ENCODE peak calls at places on chromosomes 16 and 17, in five cellular contexts. One of them, this sample, is unnamed.

GRCh38 chr16:89729293-89729692 is 8.0 kb downstream of the ZNF276 start:
- DNase-seq in GM20000: no peak
- DNase-seq in putamen: no peak
- DNase-seq in NCI-H1417: no peak
- DNase-seq in IMR-90: no peak
- DNase-seq in this sample: no peak

GRCh38 chr17:7587420-7587786 is 2.5 kb downstream of the SOX15 start:
- DNase-seq in IMR-90: peak; percentile 98
- DNase-seq in putamen: no peak
- DNase-seq in GM20000: no peak
- DNase-seq in NCI-H1417: no peak
- DNase-seq in this sample: no peak

GRCh38 chr17:64185101-64185500 is 55.2 kb upstream of the ERN1 start:
- DNase-seq in GM20000: no peak
- DNase-seq in putamen: no peak
- DNase-seq in NCI-H1417: no peak
- DNase-seq in IMR-90: no peak
- DNase-seq in this sample: no peak

GRCh38 chr16:14007460-14007859 is 63.7 kb upstream of the MRTFB start:
- DNase-seq in NCI-H1417: peak; percentile 35
- DNase-seq in putamen: no peak
- DNase-seq in GM20000: peak; percentile 26
- DNase-seq in IMR-90: peak; percentile 92
- DNase-seq in this sample: no peak

GRCh38 chr16:11361043-11361442 is 15.8 kb downstream of the RMI2 start:
- DNase-seq in GM20000: no peak
- DNase-seq in IMR-90: no peak
- DNase-seq in NCI-H1417: no peak
- DNase-seq in putamen: no peak
- DNase-seq in this sample: no peak

GRCh38 chr17:72357764-72358365 is 237.0 kb downstream of the SOX9 start:
- DNase-seq in putamen: no peak
- DNase-seq in IMR-90: peak; percentile 36
- DNase-seq in NCI-H1417: no peak
- DNase-seq in GM20000: no peak
- DNase-seq in this sample: no peak

GRCh38 chr17:66304304-66305174 is 2.1 kb downstream of the PRKCA start:
- DNase-seq in putamen: no peak
- DNase-seq in NCI-H1417: peak; percentile 79
- DNase-seq in IMR-90: no peak
- DNase-seq in GM20000: no peak
- DNase-seq in this sample: peak; percentile 2

GRCh38 chr17:49523706-49524472 is 28.8 kb downstream of the NGFR start:
- DNase-seq in IMR-90: no peak
- DNase-seq in GM20000: peak; percentile 7
- DNase-seq in putamen: no peak
- DNase-seq in NCI-H1417: no peak
- DNase-seq in this sample: no peak

GRCh38 chr16:19232988-19233387 is 52.5 kb upstream of the CLEC19A start:
- DNase-seq in NCI-H1417: peak; percentile 17
- DNase-seq in GM20000: no peak
- DNase-seq in putamen: no peak
- DNase-seq in IMR-90: no peak
- DNase-seq in this sample: no peak

GRCh38 chr17:1978396-1978962 is 46.7 kb downstream of the RTN4RL1 start:
- DNase-seq in GM20000: no peak
- DNase-seq in NCI-H1417: no peak
- DNase-seq in IMR-90: no peak
- DNase-seq in putamen: no peak
- DNase-seq in this sample: no peak

GRCh38 chr16:3068486-3068885 is 3.0 kb downstream of the IL32 start:
- DNase-seq in IMR-90: no peak
- DNase-seq in GM20000: no peak
- DNase-seq in NCI-H1417: no peak
- DNase-seq in putamen: no peak
- DNase-seq in this sample: no peak

GRCh38 chr16:27107185-27107592 is 40.5 kb downstream of the C16orf82 start:
- DNase-seq in GM20000: no peak
- DNase-seq in IMR-90: no peak
- DNase-seq in NCI-H1417: no peak
- DNase-seq in putamen: no peak
- DNase-seq in this sample: no peak